ENCODE peak calls at places on chromosomes 16 and 17, in five cellular contexts. N, O, Z, F and R are unnamed samples.

GRCh38 chr17:47935961-47936360 is 5.4 kb upstream of the PNPO start:
- DNase-seq in N (peak), O (no peak), Z (peak), F (no peak), R (no peak)

GRCh38 chr16:82082543-82083244 is 47.6 kb downstream of the HSD17B2 start:
- DNase-seq in N (no peak), O (no peak), Z (no peak), F (no peak), R (no peak)

GRCh38 chr17:82241183-82241925 is 12.5 kb downstream of the SLC16A3 start:
- DNase-seq in N (peak), O (no peak), Z (peak), F (peak), R (peak)

GRCh38 chr17:33596904-33597303 is 303.8 kb upstream of the ASIC2 start:
- DNase-seq in N (no peak), O (no peak), Z (no peak), F (no peak), R (no peak)

GRCh38 chr16:30659507-30660423 is 1.5 kb downstream of the FBRS start:
- DNase-seq in N (no peak), O (peak), Z (peak), F (peak), R (peak)

GRCh38 chr17:35460354-35460851 is 11.8 kb upstream of the SLFN13 start:
- DNase-seq in N (no peak), O (peak), Z (no peak), F (no peak), R (peak)

GRCh38 chr17:33163827-33164555 is 129.1 kb downstream of the ASIC2 start:
- DNase-seq in N (no peak), O (no peak), Z (no peak), F (no peak), R (no peak)

GRCh38 chr17:9824797-9825338 is 856 bp upstream of the GLP2R start:
- DNase-seq in N (no peak), O (no peak), Z (no peak), F (no peak), R (no peak)

GRCh38 chr16:8795096-8795495 is 2.3 kb downstream of the TMEM186 start:
- DNase-seq in N (no peak), O (no peak), Z (no peak), F (no peak), R (no peak)

GRCh38 chr17:21028192-21028591 is 14.6 kb downstream of the USP22 start:
- DNase-seq in N (no peak), O (no peak), Z (no peak), F (no peak), R (no peak)

GRCh38 chr17:82875418-82875856 is 35.6 kb upstream of the ZNF750 start:
- DNase-seq in N (no peak), O (no peak), Z (no peak), F (peak), R (peak)

GRCh38 chr17:80308672-80309517 is 48.2 kb downstream of the RNF213 start:
- DNase-seq in N (no peak), O (no peak), Z (no peak), F (no peak), R (no peak)

GRCh38 chr17:56300191-56300590 is 146.9 kb downstream of the ANKFN1 start:
- DNase-seq in N (no peak), O (no peak), Z (no peak), F (no peak), R (no peak)

GRCh38 chr17:32659419-32659842 is 172.6 kb downstream of the CDK5R1 start:
- DNase-seq in N (no peak), O (peak), Z (peak), F (peak), R (peak)

GRCh38 chr17:60086822-60087591 is 8.3 kb upstream of the HEATR6 start:
- DNase-seq in N (no peak), O (no peak), Z (peak), F (no peak), R (no peak)

GRCh38 chr16:49952386-49952785 is 72.6 kb upstream of the CNEP1R1 start:
- DNase-seq in N (no peak), O (no peak), Z (peak), F (no peak), R (no peak)

GRCh38 chr16:28301154-28301553 is 8.8 kb downstream of the SBK1 start:
- DNase-seq in N (no peak), O (no peak), Z (no peak), F (no peak), R (no peak)

GRCh38 chr16:62225675-62226074 is 189.4 kb upstream of the CDH8 start:
- DNase-seq in N (no peak), O (peak), Z (peak), F (peak), R (peak)

GRCh38 chr17:40442392-40443195 is 656 bp upstream of the IGFBP4 start:
- DNase-seq in N (no peak), O (no peak), Z (peak), F (no peak), R (no peak)

GRCh38 chr16:8872967-8873865 is 4.4 kb upstream of the CARHSP1 start:
- DNase-seq in N (no peak), O (no peak), Z (no peak), F (no peak), R (no peak)

GRCh38 chr16:8893976-8894690 is 12.0 kb downstream of the LITAFD start:
- DNase-seq in N (no peak), O (no peak), Z (no peak), F (no peak), R (no peak)

GRCh38 chr16:84887207-84887606 is 67.4 kb downstream of the CRISPLD2 start:
- DNase-seq in N (no peak), O (no peak), Z (no peak), F (no peak), R (no peak)